ENCODE peak calls at places on chromosomes 7 and 10, in seven cellular contexts. N is astrocyte of the spinal cord, H is PC-9, R is WTC11, U is hepatocyte, I is IMR-90, J is dorsolateral prefrontal cortex. M is an unnamed sample.

GRCh38 chr10:101131962-101132635 is 999 bp downstream of the TLX1 start:
- DNase-seq in N (no peak), H (no peak), R (no peak), U (no peak), I (no peak), J (no peak), M (no peak)

GRCh38 chr7:72760602-72761001 is 67.4 kb downstream of the TYW1B start:
- DNase-seq in N (no peak), H (no peak), R (no peak), U (no peak), I (no peak), J (no peak), M (no peak)

GRCh38 chr7:66952343-66953043 is 31.5 kb downstream of the TMEM248 start:
- DNase-seq in N (peak; percentile 48), H (peak; percentile 91), R (no peak), U (peak; percentile 48), I (peak; percentile 77), J (no peak), M (no peak)

GRCh38 chr7:111339006-111339405 is 223.3 kb downstream of the IMMP2L start:
- DNase-seq in N (no peak), H (no peak), R (no peak), U (no peak), I (no peak), J (no peak), M (no peak)

GRCh38 chr10:31134303-31134928 is 102.8 kb upstream of the ZNF438 start:
- DNase-seq in N (peak; percentile 87), H (peak; percentile 82), R (no peak), U (peak; percentile 39), I (peak; percentile 92), J (no peak), M (no peak)

GRCh38 chr7:94059747-94060146 is 55.6 kb upstream of the BET1 start:
- DNase-seq in N (no peak), H (no peak), R (no peak), U (no peak), I (peak; percentile 70), J (no peak), M (no peak)

GRCh38 chr10:73094986-73095478 is 1.6 kb downstream of the P4HA1 start:
- DNase-seq in N (peak; percentile 22), H (no peak), R (no peak), U (no peak), I (no peak), J (no peak), M (no peak)

GRCh38 chr10:23976285-23976684 is 232.7 kb upstream of the KIAA1217 start:
- DNase-seq in N (no peak), H (no peak), R (no peak), U (no peak), I (no peak), J (no peak), M (no peak)

GRCh38 chr10:61975107-61975932 is 73.8 kb downstream of the ARID5B start:
- DNase-seq in N (peak; percentile 69), H (peak; percentile 57), R (no peak), U (peak; percentile 32), I (peak; percentile 88), J (no peak), M (peak; percentile 60)

GRCh38 chr10:101303087-101303753 is 50.7 kb upstream of the BTRC start:
- DNase-seq in N (no peak), H (no peak), R (no peak), U (no peak), I (no peak), J (no peak), M (no peak)

GRCh38 chr10:86182150-86182549 is 184.4 kb downstream of the GRID1 start:
- DNase-seq in N (no peak), H (no peak), R (peak; percentile 22), U (no peak), I (no peak), J (peak; percentile 78), M (no peak)

GRCh38 chr7:19713676-19714075 is 4.8 kb upstream of the POLR1F start:
- DNase-seq in N (peak; percentile 55), H (peak; percentile 57), R (peak; percentile 29), U (peak; percentile 53), I (peak; percentile 45), J (no peak), M (no peak)

GRCh38 chr7:55326079-55326847 is 38.9 kb upstream of the LANCL2 start:
- DNase-seq in N (no peak), H (no peak), R (no peak), U (no peak), I (no peak), J (no peak), M (no peak)

GRCh38 chr10:44898665-44899064 is 12.5 kb upstream of the TMEM72 start:
- DNase-seq in N (no peak), H (no peak), R (no peak), U (no peak), I (no peak), J (no peak), M (no peak)

GRCh38 chr7:102063736-102064135 is 222.9 kb upstream of the SH2B2 start:
- DNase-seq in N (peak; percentile 62), H (peak; percentile 66), R (peak; percentile 76), U (peak; percentile 83), I (peak; percentile 68), J (no peak), M (peak; percentile 50)

GRCh38 chr7:154584352-154585252 is 418.3 kb downstream of the PAXIP1 start:
- DNase-seq in N (no peak), H (no peak), R (no peak), U (peak; percentile 51), I (no peak), J (no peak), M (no peak)

GRCh38 chr10:52443419-52444388 is 129.6 kb downstream of the DKK1 start:
- DNase-seq in N (peak; percentile 73), H (peak; percentile 91), R (no peak), U (no peak), I (peak; percentile 87), J (no peak), M (peak; percentile 90)

GRCh38 chr7:26237035-26237807 is 35.7 kb downstream of the CBX3 start:
- DNase-seq in N (peak; percentile 28), H (no peak), R (no peak), U (no peak), I (no peak), J (peak; percentile 47), M (no peak)

GRCh38 chr7:35593896-35594295 is 101.0 kb downstream of the HERPUD2 start:
- DNase-seq in N (no peak), H (no peak), R (peak; percentile 78), U (no peak), I (no peak), J (no peak), M (no peak)

GRCh38 chr10:52359466-52359865 is 45.4 kb downstream of the DKK1 start:
- DNase-seq in N (peak; percentile 33), H (no peak), R (no peak), U (no peak), I (peak; percentile 4), J (no peak), M (no peak)

GRCh38 chr7:17408904-17409290 is 110.4 kb downstream of the AHR start:
- DNase-seq in N (no peak), H (peak; percentile 45), R (no peak), U (no peak), I (peak; percentile 46), J (no peak), M (no peak)

GRCh38 chr7:17406756-17407155 is 108.3 kb downstream of the AHR start:
- DNase-seq in N (no peak), H (no peak), R (no peak), U (no peak), I (peak; percentile 22), J (no peak), M (no peak)

GRCh38 chr7:17407229-17407628 is 108.8 kb downstream of the AHR start:
- DNase-seq in N (peak; percentile 13), H (no peak), R (no peak), U (no peak), I (no peak), J (no peak), M (no peak)

GRCh38 chr7:17405786-17406185 is 107.3 kb downstream of the AHR start:
- DNase-seq in N (peak; percentile 89), H (peak; percentile 86), R (no peak), U (peak; percentile 13), I (peak; percentile 96), J (no peak), M (peak; percentile 79)

GRCh38 chr7:17408245-17408903 is 109.9 kb downstream of the AHR start:
- DNase-seq in N (peak; percentile 91), H (peak; percentile 97), R (no peak), U (peak; percentile 78), I (peak; percentile 95), J (no peak), M (peak; percentile 62)
- TF ChIP-seq CTCF in N (no peak), H (no peak), R (no peak), U (no peak), I (no peak), J (no peak), M (no peak)

DNA sequence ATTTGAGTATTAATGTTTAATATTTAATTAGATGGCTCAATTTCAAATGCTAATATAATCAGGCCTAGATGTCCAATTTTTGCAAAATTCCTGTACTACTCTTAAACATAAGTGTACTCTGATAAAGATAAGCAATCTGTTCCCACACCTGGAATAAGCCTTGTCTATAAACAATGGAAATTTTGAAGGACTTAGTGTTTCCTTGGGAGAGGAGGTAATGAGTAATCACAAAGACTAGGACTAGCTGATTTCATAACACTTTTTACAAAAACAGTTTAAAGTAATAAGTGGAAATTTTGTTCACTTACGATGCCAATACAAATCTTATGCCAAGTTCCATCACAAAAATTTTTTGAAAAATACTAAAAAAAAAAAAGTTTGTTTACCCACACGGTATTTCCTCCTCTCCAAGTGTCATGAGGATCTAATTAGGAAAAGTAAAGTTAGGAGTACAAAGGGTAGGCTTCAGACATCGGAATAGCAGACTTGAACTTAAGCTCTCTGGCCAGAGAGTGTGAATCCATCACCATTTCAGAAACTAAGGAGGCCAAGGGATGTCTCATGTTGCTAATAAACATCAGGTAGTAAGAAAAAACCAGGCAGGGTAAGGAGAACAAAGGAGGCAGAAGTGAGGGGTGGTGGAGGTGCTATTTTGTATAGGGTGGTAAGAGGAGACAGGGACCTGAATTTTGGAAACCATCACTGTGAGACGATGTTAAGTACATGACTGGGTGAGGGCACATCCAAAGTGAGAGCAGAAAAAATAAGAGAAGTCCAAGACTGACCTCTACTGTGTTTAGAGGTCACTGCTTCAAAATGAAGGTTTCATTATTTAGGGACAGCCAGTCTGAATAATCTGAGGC is 61.3 kb downstream of the RAPGEF5 start:
- DNase-seq in N (no peak), H (no peak), R (no peak), U (no peak), I (no peak), J (no peak), M (no peak)
- TF ChIP-seq CTCF in N (no peak), H (no peak), R (no peak), U (peak; percentile 16), I (peak; percentile 2), J (peak; percentile 54), M (no peak)

DNA sequence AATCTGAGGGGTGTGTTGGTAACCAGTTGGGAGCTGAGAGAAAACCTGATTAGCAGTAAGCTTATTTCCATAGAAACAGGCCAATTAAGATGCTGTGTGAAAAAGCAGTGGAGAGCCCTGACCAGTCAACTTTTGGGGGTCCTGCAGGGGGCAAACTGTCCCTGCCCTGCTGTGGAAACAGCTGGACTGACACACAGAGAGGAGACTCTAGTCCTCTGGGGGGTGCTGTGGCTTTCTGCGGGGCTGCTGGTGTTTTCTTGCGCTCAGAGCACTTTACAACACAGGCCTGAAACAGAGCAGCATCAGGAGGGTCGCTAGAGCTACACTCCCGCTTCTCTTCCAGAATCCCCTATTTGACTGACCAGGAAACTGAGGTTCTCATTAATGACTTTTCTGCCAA is 546.9 kb upstream of the GALNT17 start:
- DNase-seq in N (no peak), H (no peak), R (peak; percentile 25), U (no peak), I (no peak), J (no peak), M (no peak)
- TF ChIP-seq CTCF in N (peak; percentile 27), H (no peak), R (no peak), U (peak; percentile 11), I (peak; percentile 22), J (no peak), M (no peak)

GRCh38 chr7:84188811-84189405 is 5.7 kb downstream of the SEMA3A start:
- DNase-seq in N (peak; percentile 49), H (no peak), R (no peak), U (no peak), I (peak; percentile 32), J (no peak), M (no peak)
- TF ChIP-seq CTCF in N (peak; percentile 52), H (peak; percentile 37), R (no peak), U (peak; percentile 54), I (peak; percentile 53), J (peak; percentile 46), M (peak; percentile 49)